ENCODE peak calls at places on chromosomes 2 and 18, in four cellular contexts. U, F, Q and I are unnamed samples.

GRCh38 chr2:146579154-146579930 is 1265.5 kb upstream of the ACVR2A start:
- DNase-seq in U (no peak), F (no peak), Q (no peak), I (no peak)

GRCh38 chr18:3466051-3466450 is 16.1 kb downstream of the TGIF1 start:
- DNase-seq in Q (no peak), U (no peak), F (no peak), I (no peak)

GRCh38 chr18:42576141-42576540 is 539.3 kb downstream of the RIT2 start:
- DNase-seq in U (no peak), Q (no peak), F (no peak), I (no peak)

GRCh38 chr18:38368246-38368645 is 802.6 kb upstream of the CELF4 start:
- DNase-seq in Q (no peak), U (no peak), F (no peak), I (no peak)

GRCh38 chr2:239726091-239726591 is 299.0 kb downstream of the NDUFA10 start:
- DNase-seq in Q (no peak), U (no peak), F (peak), I (peak)

GRCh38 chr2:53913721-53914120 is 54.0 kb upstream of the GPR75 start:
- DNase-seq in F (no peak), U (no peak), Q (no peak), I (no peak)

GRCh38 chr2:239034561-239035341 is 186.9 kb downstream of the TWIST2 start:
- DNase-seq in F (no peak), U (no peak), Q (no peak), I (no peak)

GRCh38 chr18:37873416-37873815 is 307.8 kb upstream of the CELF4 start:
- DNase-seq in F (no peak), U (no peak), Q (no peak), I (no peak)

GRCh38 chr2:102841107-102841840 is 79.4 kb downstream of the TMEM182 start:
- DNase-seq in U (peak), Q (peak), F (no peak), I (no peak)

GRCh38 chr2:46703588-46703987 is 212.0 kb downstream of the MCFD2 start:
- DNase-seq in F (no peak), Q (no peak), U (no peak), I (no peak)

GRCh38 chr2:225275443-225275842 is 124.1 kb upstream of the NYAP2 start:
- DNase-seq in Q (no peak), F (no peak), U (no peak), I (no peak)

GRCh38 chr2:127790694-127791529 is 20.1 kb downstream of the WDR33 start:
- DNase-seq in U (no peak), F (no peak), Q (no peak), I (no peak)

GRCh38 chr2:48512071-48512470 is 17.9 kb upstream of the STON1 start:
- DNase-seq in F (no peak), Q (no peak), U (no peak), I (no peak)

DNA sequence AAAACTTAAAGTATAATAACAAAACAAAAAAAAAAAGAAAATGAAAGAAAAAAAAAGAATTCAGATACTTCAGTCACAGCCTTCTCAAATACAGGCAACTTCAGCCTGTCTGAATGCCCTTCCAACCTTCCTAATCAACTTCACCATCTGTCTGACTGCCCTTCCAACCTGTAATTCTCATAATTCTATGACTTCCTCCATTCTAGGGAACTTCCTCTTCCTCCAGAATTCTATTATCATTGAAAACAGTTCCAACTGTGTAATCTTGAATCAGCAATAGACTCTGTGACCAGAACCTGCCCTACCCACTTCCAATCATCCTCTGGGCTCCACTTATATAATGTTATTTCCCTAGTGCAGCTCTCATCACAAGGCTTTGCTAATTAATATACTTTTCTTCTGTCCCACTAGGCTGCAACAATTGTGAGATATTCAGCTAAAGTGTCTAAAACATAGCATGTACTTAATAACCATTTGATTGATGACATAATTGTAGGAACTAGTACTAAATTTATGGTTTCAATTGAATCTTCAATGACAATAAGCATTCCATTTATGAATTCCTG is 127.3 kb downstream of the UPP2 start:
- DNase-seq in U (no peak), Q (no peak), F (no peak), I (no peak)
- TF ChIP-seq POLR2A in U (no peak), Q (no peak), F (no peak), I (no peak)

GRCh38 chr2:131105156-131105949 is at the start of gene PLEKHB2:
- DNase-seq in U (peak), F (peak), Q (peak), I (peak)
- TF ChIP-seq POLR2A in U (peak), F (peak), Q (peak), I (peak)

GRCh38 chr2:113176696-113177355 is 3.1 kb downstream of the PSD4 start:
- DNase-seq in U (no peak), F (no peak), Q (no peak), I (no peak)
- TF ChIP-seq POLR2A in U (no peak), F (no peak), Q (no peak), I (no peak)

DNA sequence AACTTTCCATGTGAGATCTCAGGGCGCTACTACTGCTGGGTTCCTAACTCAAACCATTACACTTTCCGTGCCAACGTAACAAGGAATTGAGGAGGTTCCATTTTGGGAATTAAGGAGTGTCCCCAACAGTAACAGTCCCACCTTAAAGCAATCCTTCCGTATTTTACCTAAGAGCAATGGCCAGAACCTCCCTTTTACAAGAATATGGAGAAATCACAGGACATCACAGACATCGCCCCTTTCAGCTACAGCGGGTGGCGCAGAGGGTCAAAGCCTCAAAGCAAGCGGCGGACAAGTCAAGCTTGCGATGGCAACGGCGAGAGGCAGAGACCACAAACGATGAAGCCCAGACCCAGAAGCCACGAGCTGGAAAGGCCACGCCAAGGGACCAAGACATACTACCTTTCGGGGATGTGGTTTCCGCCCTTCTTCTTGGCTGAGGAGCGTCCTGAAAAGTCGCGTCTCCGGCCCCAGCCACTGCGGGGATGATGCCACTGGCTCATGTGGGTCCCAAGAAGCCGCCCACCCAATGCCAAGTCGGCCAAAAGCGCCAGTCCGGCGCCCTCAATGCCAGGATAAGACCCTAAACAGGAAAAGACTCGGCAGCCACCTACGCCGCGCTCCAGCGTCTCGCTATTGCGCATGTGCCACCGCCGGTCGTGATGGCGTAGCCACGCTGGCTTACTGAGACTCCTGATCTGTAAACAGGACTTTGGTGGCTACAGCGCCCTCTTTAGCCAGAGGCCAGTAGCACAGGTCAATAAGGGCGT is at the start of gene DUSP11:
- DNase-seq in U (peak), Q (peak), F (peak), I (peak)
- TF ChIP-seq POLR2A in U (peak), Q (peak), F (peak), I (peak)

GRCh38 chr2:69315160-69315761 is 71.8 kb downstream of the GFPT1 start:
- DNase-seq in F (no peak), U (no peak), Q (no peak), I (no peak)
- TF ChIP-seq POLR2A in F (no peak), U (no peak), Q (no peak), I (no peak)

DNA sequence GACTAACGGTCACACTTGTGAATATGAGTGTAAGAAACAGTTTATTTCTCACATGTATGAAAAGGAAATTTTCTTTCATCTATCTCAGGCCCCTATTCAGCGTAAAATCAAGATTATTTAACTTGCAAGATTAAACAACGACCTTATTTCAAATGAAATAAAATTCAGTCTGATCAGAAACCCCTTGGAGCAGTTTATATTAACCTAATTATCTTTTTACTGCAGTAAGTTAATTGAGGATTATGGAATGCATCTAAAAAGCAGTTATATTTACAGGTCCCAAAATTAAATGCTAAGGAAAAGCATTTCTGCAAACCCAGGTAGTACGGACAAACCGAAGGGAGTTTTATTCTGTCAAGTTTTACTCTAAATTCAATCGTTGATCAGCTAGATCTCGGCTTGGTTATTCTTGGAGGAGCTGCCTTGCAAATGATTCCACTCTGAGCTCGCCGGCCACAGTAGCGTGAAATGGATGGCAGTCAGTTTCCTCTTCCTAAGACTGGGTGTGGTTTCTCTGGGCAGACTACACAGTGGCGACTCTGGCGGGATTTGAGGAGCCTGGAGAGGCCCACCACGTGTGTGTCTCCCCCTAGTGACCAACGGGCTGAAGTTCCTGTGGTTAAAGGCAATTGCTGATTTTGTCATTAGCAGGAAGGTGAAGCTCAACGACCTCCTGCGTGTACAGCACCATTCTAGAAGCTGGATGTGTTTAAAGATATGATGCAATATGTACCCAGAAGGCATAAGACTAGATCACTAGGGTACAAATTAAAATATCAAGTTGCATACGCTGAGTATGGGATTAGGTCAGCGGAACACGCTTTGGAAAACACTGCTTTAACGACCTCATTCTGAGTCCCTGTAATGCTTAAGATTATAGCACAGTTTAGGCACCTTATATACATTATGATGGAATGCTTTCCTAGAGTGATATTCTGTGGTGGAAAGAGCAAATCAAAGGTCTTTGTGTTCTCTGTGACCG is 36.4 kb downstream of the PRKRA start:
- DNase-seq in U (peak), F (peak), Q (peak), I (peak)
- TF ChIP-seq POLR2A in U (no peak), F (peak), Q (no peak), I (peak)